ENCODE peak calls at places on chromosomes 13 and 19, in ten cellular contexts. One of them, this sample, is unnamed.
A peak's percentile ranks its signal among the peaks of the same experiment; 100 is the strongest.

GRCh38 chr13:92390217-92390616 is 836.4 kb upstream of the GPC6 start:
- DNase-seq in GM23338: no peak
- DNase-seq in ovary: no peak
- DNase-seq in sigmoid colon: no peak
- DNase-seq in tibial nerve: no peak
- DNase-seq in CD4-positive, CD25-positive, alpha-beta regulatory T cell: no peak
- DNase-seq in Peyer's patch: no peak
- DNase-seq in hepatocyte: peak; percentile 8
- DNase-seq in pancreas: no peak
- DNase-seq in iPS DF 6.9: no peak
- DNase-seq in this sample: no peak

GRCh38 chr13:51781246-51782022 is 22.5 kb downstream of the DHRS12 start:
- DNase-seq in GM23338: peak; percentile 74
- DNase-seq in ovary: no peak
- DNase-seq in sigmoid colon: no peak
- DNase-seq in tibial nerve: no peak
- DNase-seq in CD4-positive, CD25-positive, alpha-beta regulatory T cell: no peak
- DNase-seq in Peyer's patch: no peak
- DNase-seq in hepatocyte: peak; percentile 44
- DNase-seq in pancreas: peak; percentile 72
- DNase-seq in iPS DF 6.9: no peak
- DNase-seq in this sample: no peak

GRCh38 chr13:110525328-110526319 is 35.9 kb downstream of the RAB20 start:
- DNase-seq in GM23338: no peak
- DNase-seq in ovary: no peak
- DNase-seq in sigmoid colon: peak; percentile 60
- DNase-seq in tibial nerve: no peak
- DNase-seq in CD4-positive, CD25-positive, alpha-beta regulatory T cell: no peak
- DNase-seq in Peyer's patch: peak; percentile 73
- DNase-seq in hepatocyte: no peak
- DNase-seq in pancreas: peak; percentile 31
- DNase-seq in iPS DF 6.9: no peak
- DNase-seq in this sample: peak; percentile 24

GRCh38 chr19:28948531-28948930 is 264.4 kb downstream of the UQCRFS1 start:
- DNase-seq in GM23338: no peak
- DNase-seq in ovary: no peak
- DNase-seq in sigmoid colon: no peak
- DNase-seq in tibial nerve: no peak
- DNase-seq in CD4-positive, CD25-positive, alpha-beta regulatory T cell: no peak
- DNase-seq in Peyer's patch: no peak
- DNase-seq in hepatocyte: no peak
- DNase-seq in pancreas: no peak
- DNase-seq in iPS DF 6.9: no peak
- DNase-seq in this sample: no peak

GRCh38 chr13:109694972-109695371 is 91.4 kb downstream of the IRS2 start:
- DNase-seq in GM23338: no peak
- DNase-seq in ovary: no peak
- DNase-seq in sigmoid colon: no peak
- DNase-seq in tibial nerve: no peak
- DNase-seq in CD4-positive, CD25-positive, alpha-beta regulatory T cell: no peak
- DNase-seq in Peyer's patch: no peak
- DNase-seq in hepatocyte: peak; percentile 40
- DNase-seq in pancreas: no peak
- DNase-seq in iPS DF 6.9: no peak
- DNase-seq in this sample: no peak

GRCh38 chr19:768424-768823 is 17.5 kb downstream of the MISP start:
- DNase-seq in GM23338: no peak
- DNase-seq in ovary: no peak
- DNase-seq in sigmoid colon: no peak
- DNase-seq in tibial nerve: no peak
- DNase-seq in CD4-positive, CD25-positive, alpha-beta regulatory T cell: no peak
- DNase-seq in Peyer's patch: no peak
- DNase-seq in hepatocyte: peak; percentile 79
- DNase-seq in pancreas: no peak
- DNase-seq in iPS DF 6.9: no peak
- DNase-seq in this sample: no peak

GRCh38 chr19:31351212-31352193 is 2.3 kb upstream of the TSHZ3 start:
- DNase-seq in GM23338: peak; percentile 62
- DNase-seq in ovary: peak; percentile 74
- DNase-seq in sigmoid colon: peak; percentile 82
- DNase-seq in tibial nerve: no peak
- DNase-seq in CD4-positive, CD25-positive, alpha-beta regulatory T cell: no peak
- DNase-seq in Peyer's patch: no peak
- DNase-seq in hepatocyte: peak; percentile 45
- DNase-seq in pancreas: peak; percentile 31
- DNase-seq in iPS DF 6.9: no peak
- DNase-seq in this sample: no peak

GRCh38 chr13:110119943-110120905 is 186.7 kb downstream of the COL4A1 start:
- DNase-seq in GM23338: no peak
- DNase-seq in ovary: no peak
- DNase-seq in sigmoid colon: no peak
- DNase-seq in tibial nerve: no peak
- DNase-seq in CD4-positive, CD25-positive, alpha-beta regulatory T cell: no peak
- DNase-seq in Peyer's patch: no peak
- DNase-seq in hepatocyte: no peak
- DNase-seq in pancreas: no peak
- DNase-seq in iPS DF 6.9: no peak
- DNase-seq in this sample: no peak

GRCh38 chr13:113086991-113087922 is 18.3 kb upstream of the F7 start:
- DNase-seq in GM23338: no peak
- DNase-seq in ovary: no peak
- DNase-seq in sigmoid colon: peak; percentile 58
- DNase-seq in tibial nerve: no peak
- DNase-seq in CD4-positive, CD25-positive, alpha-beta regulatory T cell: no peak
- DNase-seq in Peyer's patch: no peak
- DNase-seq in hepatocyte: no peak
- DNase-seq in pancreas: no peak
- DNase-seq in iPS DF 6.9: no peak
- DNase-seq in this sample: no peak

GRCh38 chr13:38641164-38641948 is 45.5 kb upstream of the FREM2 start:
- DNase-seq in GM23338: peak; percentile 22
- DNase-seq in ovary: no peak
- DNase-seq in sigmoid colon: no peak
- DNase-seq in tibial nerve: no peak
- DNase-seq in CD4-positive, CD25-positive, alpha-beta regulatory T cell: no peak
- DNase-seq in Peyer's patch: no peak
- DNase-seq in hepatocyte: no peak
- DNase-seq in pancreas: no peak
- DNase-seq in iPS DF 6.9: no peak
- DNase-seq in this sample: no peak

DNA sequence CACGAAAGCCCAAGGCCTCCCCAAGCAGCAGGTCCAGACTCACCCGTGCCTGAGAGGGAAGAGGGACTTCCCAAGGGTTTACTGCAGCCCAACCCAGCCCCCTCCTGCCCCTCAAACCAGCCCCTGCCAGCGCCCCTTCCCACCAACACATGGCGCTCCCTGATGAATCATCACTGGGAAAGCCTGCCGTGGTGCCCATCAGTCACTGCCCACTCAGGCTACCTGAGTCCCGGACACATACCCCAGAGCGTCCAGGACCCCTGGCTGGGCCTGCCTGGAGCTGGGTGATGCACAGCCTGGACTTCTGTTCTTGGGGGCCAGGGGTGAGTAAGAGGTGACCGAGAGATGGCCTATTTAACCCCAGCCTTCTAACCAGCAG is 60.6 kb downstream of the MLLT1 start:
- DNase-seq in GM23338: no peak
- DNase-seq in ovary: no peak
- DNase-seq in sigmoid colon: no peak
- DNase-seq in tibial nerve: no peak
- DNase-seq in CD4-positive, CD25-positive, alpha-beta regulatory T cell: no peak
- DNase-seq in Peyer's patch: no peak
- DNase-seq in hepatocyte: no peak
- DNase-seq in pancreas: no peak
- DNase-seq in iPS DF 6.9: no peak
- DNase-seq in this sample: no peak
- H3K27ac ChIP-seq in GM23338: no peak overlapping the region
- H3K27ac ChIP-seq in ovary: no peak overlapping the region
- H3K27ac ChIP-seq in sigmoid colon: no peak overlapping the region
- H3K27ac ChIP-seq in tibial nerve: peak overlapping the region; percentile 71
- H3K27ac ChIP-seq in CD4-positive, CD25-positive, alpha-beta regulatory T cell: no peak overlapping the region
- H3K27ac ChIP-seq in Peyer's patch: no peak overlapping the region
- H3K27ac ChIP-seq in hepatocyte: no peak overlapping the region
- H3K27ac ChIP-seq in pancreas: no peak overlapping the region
- H3K27ac ChIP-seq in iPS DF 6.9: no peak overlapping the region
- H3K27ac ChIP-seq in this sample: no peak overlapping the region

DNA sequence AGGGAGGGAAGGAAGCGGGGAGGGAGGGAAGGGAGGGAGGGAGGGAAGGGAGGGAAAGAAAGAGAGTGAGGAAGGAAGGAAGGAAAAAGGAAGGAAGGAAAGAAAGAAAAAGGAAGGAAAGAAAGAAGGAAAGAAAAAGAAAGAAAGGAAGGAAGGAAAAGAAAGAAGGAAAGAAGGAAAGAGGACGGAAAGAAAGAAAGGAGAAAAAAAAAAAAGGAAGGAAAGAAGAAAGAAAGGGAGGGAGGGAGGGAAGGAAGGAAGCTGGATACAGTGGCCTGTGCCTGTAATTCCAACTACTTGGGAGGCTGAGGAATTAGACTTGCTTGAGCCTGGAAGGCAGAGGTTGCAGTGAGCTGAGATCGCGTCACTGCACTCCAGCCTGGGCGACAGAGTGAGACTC is 35.3 kb downstream of the OLFM2 start:
- DNase-seq in GM23338: no peak
- DNase-seq in ovary: no peak
- DNase-seq in sigmoid colon: no peak
- DNase-seq in tibial nerve: no peak
- DNase-seq in CD4-positive, CD25-positive, alpha-beta regulatory T cell: no peak
- DNase-seq in Peyer's patch: no peak
- DNase-seq in hepatocyte: no peak
- DNase-seq in pancreas: no peak
- DNase-seq in iPS DF 6.9: no peak
- DNase-seq in this sample: no peak
- H3K27me3 ChIP-seq in GM23338: no peaks in the 10 kb centered on the region
- H3K27me3 ChIP-seq in ovary: no peaks in the 10 kb centered on the region
- H3K27me3 ChIP-seq in sigmoid colon: peaks cover 18% of the 10 kb centered on the region
- H3K27me3 ChIP-seq in tibial nerve: no peaks in the 10 kb centered on the region
- H3K27me3 ChIP-seq in CD4-positive, CD25-positive, alpha-beta regulatory T cell: peaks cover 3% of the 10 kb centered on the region
- H3K27me3 ChIP-seq in Peyer's patch: no peaks in the 10 kb centered on the region
- H3K27me3 ChIP-seq in hepatocyte: no peaks in the 10 kb centered on the region
- H3K27me3 ChIP-seq in pancreas: no peaks in the 10 kb centered on the region
- H3K27me3 ChIP-seq in iPS DF 6.9: no peaks in the 10 kb centered on the region
- H3K27me3 ChIP-seq in this sample: no peaks in the 10 kb centered on the region

GRCh38 chr13:87671824-87672603 is 843 bp downstream of the SLITRK5 start:
- DNase-seq in GM23338: peak; percentile 58
- DNase-seq in ovary: no peak
- DNase-seq in sigmoid colon: no peak
- DNase-seq in tibial nerve: no peak
- DNase-seq in CD4-positive, CD25-positive, alpha-beta regulatory T cell: no peak
- DNase-seq in Peyer's patch: no peak
- DNase-seq in hepatocyte: peak; percentile 11
- DNase-seq in pancreas: no peak
- DNase-seq in iPS DF 6.9: no peak
- DNase-seq in this sample: no peak
- H3K4me3 ChIP-seq in GM23338: peak overlapping the region; percentile 88
- H3K4me3 ChIP-seq in ovary: peak overlapping the region; percentile 32
- H3K4me3 ChIP-seq in sigmoid colon: peak overlapping the region; percentile 57
- H3K4me3 ChIP-seq in tibial nerve: peak overlapping the region; percentile 86
- H3K4me3 ChIP-seq in CD4-positive, CD25-positive, alpha-beta regulatory T cell: no peak overlapping the region
- H3K4me3 ChIP-seq in Peyer's patch: peak overlapping the region; percentile 14
- H3K4me3 ChIP-seq in hepatocyte: peak overlapping the region; percentile 62
- H3K4me3 ChIP-seq in pancreas: peak overlapping the region; percentile 26
- H3K4me3 ChIP-seq in iPS DF 6.9: peak overlapping the region; percentile 68
- H3K4me3 ChIP-seq in this sample: peak overlapping the region; percentile 30

GRCh38 chr13:77692746-77693448 is 4.6 kb upstream of the SLAIN1 start:
- DNase-seq in GM23338: no peak
- DNase-seq in ovary: no peak
- DNase-seq in sigmoid colon: no peak
- DNase-seq in tibial nerve: no peak
- DNase-seq in CD4-positive, CD25-positive, alpha-beta regulatory T cell: no peak
- DNase-seq in Peyer's patch: no peak
- DNase-seq in hepatocyte: no peak
- DNase-seq in pancreas: no peak
- DNase-seq in iPS DF 6.9: no peak
- DNase-seq in this sample: no peak
- H3K27ac ChIP-seq in GM23338: no peak overlapping the region
- H3K27ac ChIP-seq in ovary: no peak overlapping the region
- H3K27ac ChIP-seq in sigmoid colon: no peak overlapping the region
- H3K27ac ChIP-seq in tibial nerve: no peak overlapping the region
- H3K27ac ChIP-seq in CD4-positive, CD25-positive, alpha-beta regulatory T cell: no peak overlapping the region
- H3K27ac ChIP-seq in Peyer's patch: no peak overlapping the region
- H3K27ac ChIP-seq in hepatocyte: no peak overlapping the region
- H3K27ac ChIP-seq in pancreas: no peak overlapping the region
- H3K27ac ChIP-seq in iPS DF 6.9: no peak overlapping the region
- H3K27ac ChIP-seq in this sample: no peak overlapping the region

DNA sequence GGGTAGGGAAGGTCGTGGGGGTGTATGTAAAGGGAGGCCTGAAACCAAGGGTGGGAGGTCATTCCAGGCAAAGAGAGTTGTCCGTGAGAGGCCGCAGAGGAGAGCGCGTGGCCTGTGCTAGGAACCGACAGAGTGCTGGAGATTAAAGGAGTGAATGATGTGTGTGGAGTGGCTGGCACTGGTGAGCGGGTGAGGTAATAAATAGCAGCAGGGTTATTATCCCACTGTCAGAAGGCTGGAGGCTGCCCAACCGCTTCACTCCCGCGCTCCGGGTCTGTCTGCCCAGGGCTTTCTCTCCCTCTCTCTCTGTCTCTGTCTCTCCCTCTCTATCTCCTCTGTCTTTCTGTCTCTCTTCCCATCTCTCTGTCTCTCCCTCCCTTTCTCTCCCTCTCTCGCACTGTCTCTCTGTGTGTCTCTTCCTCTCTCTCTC is 17.4 kb downstream of the ZNF579 start:
- DNase-seq in GM23338: no peak
- DNase-seq in ovary: no peak
- DNase-seq in sigmoid colon: no peak
- DNase-seq in tibial nerve: no peak
- DNase-seq in CD4-positive, CD25-positive, alpha-beta regulatory T cell: no peak
- DNase-seq in Peyer's patch: no peak
- DNase-seq in hepatocyte: peak; percentile 76
- DNase-seq in pancreas: peak; percentile 47
- DNase-seq in iPS DF 6.9: no peak
- DNase-seq in this sample: no peak
- H3K27me3 ChIP-seq in GM23338: no peaks in the 10 kb centered on the region
- H3K27me3 ChIP-seq in ovary: no peaks in the 10 kb centered on the region
- H3K27me3 ChIP-seq in sigmoid colon: peaks cover 38% of the 10 kb centered on the region
- H3K27me3 ChIP-seq in tibial nerve: peaks cover 20% of the 10 kb centered on the region
- H3K27me3 ChIP-seq in CD4-positive, CD25-positive, alpha-beta regulatory T cell: no peaks in the 10 kb centered on the region
- H3K27me3 ChIP-seq in Peyer's patch: no peaks in the 10 kb centered on the region
- H3K27me3 ChIP-seq in hepatocyte: no peaks in the 10 kb centered on the region
- H3K27me3 ChIP-seq in pancreas: no peaks in the 10 kb centered on the region
- H3K27me3 ChIP-seq in iPS DF 6.9: no peaks in the 10 kb centered on the region
- H3K27me3 ChIP-seq in this sample: no peaks in the 10 kb centered on the region

This sample was measured in naive thymus-derived CD4-positive, alpha-beta T cell.